ENCODE peak calls at places on chromosomes 12 and 14, in nine cellular contexts. W is left ventricle myocardium superior, N is cardiac fibroblast, O is tibial artery, B is lung, T is B cell, K is ovary, X is lower lobe of right lung, C is PC-3. I is an unnamed sample.

GRCh38 chr14:24329736-24330135 is 5.1 kb downstream of the ADCY4 start:
- DNase-seq in B (peak; percentile 62), W (peak; percentile 73), N (no peak), T (no peak), O (peak; percentile 57), K (no peak), C (no peak), X (peak; percentile 91), I (no peak)

GRCh38 chr14:99213101-99213500 is 58.9 kb downstream of the BCL11B start:
- DNase-seq in W (no peak), X (no peak), T (no peak), K (no peak), N (no peak), C (no peak), B (no peak), O (no peak), I (no peak)

GRCh38 chr14:102469261-102469660 is 40.3 kb downstream of the ANKRD9 start:
- DNase-seq in N (no peak), T (no peak), K (no peak), X (no peak), B (no peak), C (peak; percentile 74), O (no peak), W (no peak), I (no peak)

GRCh38 chr12:89733579-89734201 is 25.1 kb upstream of the ATP2B1 start:
- DNase-seq in W (no peak), T (no peak), B (no peak), X (no peak), C (peak; percentile 93), O (no peak), K (no peak), N (peak; percentile 95), I (no peak)

GRCh38 chr12:102043928-102044327 is 17.9 kb downstream of the WASHC3 start:
- DNase-seq in K (no peak), T (no peak), C (no peak), B (no peak), O (no peak), N (no peak), X (no peak), W (no peak), I (no peak)

GRCh38 chr12:64480148-64480547 is 28.2 kb downstream of the TBK1 start:
- DNase-seq in N (peak; percentile 43), B (no peak), T (no peak), X (no peak), C (no peak), O (no peak), W (no peak), K (no peak), I (no peak)

GRCh38 chr12:11838403-11838802 is 188.9 kb downstream of the ETV6 start:
- DNase-seq in B (no peak), C (no peak), N (no peak), T (no peak), W (no peak), K (no peak), X (no peak), O (peak; percentile 36), I (no peak)

GRCh38 chr14:55845963-55846851 is 266.2 kb downstream of the KTN1 start:
- DNase-seq in N (peak; percentile 37), C (no peak), B (no peak), W (no peak), K (no peak), X (no peak), T (no peak), O (no peak), I (no peak)

GRCh38 chr14:89621009-89621421 is 204.0 kb upstream of the FOXN3 start:
- DNase-seq in B (no peak), X (no peak), N (no peak), K (no peak), C (no peak), T (peak; percentile 45), O (no peak), W (no peak), I (no peak)

GRCh38 chr12:89492883-89493282 is 31.7 kb downstream of the GALNT4 start:
- DNase-seq in K (no peak), O (no peak), B (no peak), T (no peak), X (no peak), C (no peak), N (no peak), W (no peak), I (no peak)

GRCh38 chr12:19105468-19105867 is 24.1 kb upstream of the PLEKHA5 start:
- DNase-seq in K (no peak), C (no peak), N (no peak), O (no peak), T (no peak), B (peak; percentile 61), X (no peak), W (no peak), I (no peak)

GRCh38 chr14:87229131-87229530 is 763.9 kb downstream of the GALC start:
- DNase-seq in X (no peak), K (no peak), B (no peak), O (no peak), W (no peak), N (no peak), T (no peak), C (no peak), I (no peak)

GRCh38 chr14:57008534-57008933 is 198.3 kb upstream of the OTX2 start:
- DNase-seq in C (no peak), B (no peak), W (no peak), K (no peak), T (no peak), O (no peak), X (no peak), N (no peak), I (no peak)

GRCh38 chr12:123997033-123997822 is 24.2 kb downstream of the ZNF664 start:
- DNase-seq in B (no peak), K (no peak), X (no peak), O (no peak), W (no peak), T (no peak), C (no peak), N (no peak), I (no peak)

GRCh38 chr12:43637116-43637515 is 85.1 kb upstream of the ADAMTS20 start:
- DNase-seq in K (no peak), B (no peak), X (no peak), C (no peak), W (no peak), T (no peak), N (no peak), O (no peak), I (no peak)

GRCh38 chr14:62501021-62501750 is 544.1 kb downstream of the KCNH5 start:
- DNase-seq in O (no peak), T (no peak), X (no peak), W (no peak), B (no peak), K (no peak), C (no peak), N (peak; percentile 9), I (no peak)

GRCh38 chr12:21697829-21698630 is 40.4 kb upstream of the LDHB start:
- DNase-seq in B (no peak), X (no peak), O (no peak), N (peak; percentile 72), T (no peak), K (no peak), W (no peak), C (peak; percentile 44), I (no peak)

GRCh38 chr12:121715862-121716435 is 3.4 kb downstream of the TMEM120B start:
- DNase-seq in C (no peak), B (no peak), O (no peak), N (no peak), W (no peak), T (no peak), K (no peak), X (no peak), I (no peak)

GRCh38 chr12:113933201-113933786 is 32.8 kb downstream of the RBM19 start:
- DNase-seq in T (no peak), N (peak; percentile 70), B (no peak), O (peak; percentile 27), W (peak; percentile 45), K (peak; percentile 82), C (no peak), X (no peak), I (no peak)

GRCh38 chr12:94057262-94058151 is 90.9 kb upstream of the PLXNC1 start:
- DNase-seq in N (no peak), O (no peak), W (no peak), C (no peak), B (no peak), X (no peak), T (no peak), K (no peak), I (peak; percentile 5)

GRCh38 chr14:102229739-102230092 is 75.2 kb downstream of the MOK start:
- DNase-seq in T (no peak), B (no peak), O (no peak), N (no peak), W (no peak), K (no peak), X (no peak), C (no peak), I (no peak)

GRCh38 chr14:38279556-38279955 is 23.7 kb upstream of the CLEC14A start:
- DNase-seq in W (no peak), B (no peak), K (no peak), X (no peak), O (no peak), C (no peak), N (no peak), T (no peak), I (no peak)

GRCh38 chr12:17489452-17489851 is 600.5 kb downstream of the RERGL start:
- DNase-seq in O (no peak), C (no peak), T (no peak), X (no peak), K (no peak), W (no peak), N (no peak), B (no peak), I (no peak)

GRCh38 chr12:22518067-22518719 is 26.1 kb downstream of the C2CD5 start:
- DNase-seq in T (no peak), N (peak; percentile 55), X (no peak), B (peak; percentile 38), K (no peak), W (peak; percentile 45), C (peak; percentile 17), O (no peak), I (no peak)

GRCh38 chr12:15842106-15842505 is 40.1 kb upstream of the STRAP start:
- DNase-seq in O (no peak), B (no peak), K (no peak), C (peak; percentile 56), N (peak; percentile 96), W (no peak), T (no peak), X (no peak), I (no peak)

GRCh38 chr12:53728206-53728605 is 954 bp upstream of the CALCOCO1 start:
- DNase-seq in K (no peak), B (no peak), O (no peak), T (no peak), C (no peak), X (no peak), W (no peak), N (no peak), I (no peak)

GRCh38 chr12:115444336-115444735 is 760.4 kb upstream of the TBX3 start:
- DNase-seq in X (no peak), O (no peak), W (no peak), B (no peak), N (no peak), C (no peak), K (no peak), T (no peak), I (no peak)

GRCh38 chr14:87940894-87941293 is 52.1 kb downstream of the GALC start:
- DNase-seq in N (no peak), C (no peak), O (no peak), K (no peak), T (no peak), X (no peak), W (no peak), B (no peak), I (no peak)

GRCh38 chr12:6884539-6884938 is 11.4 kb upstream of the SPSB2 start:
- DNase-seq in W (no peak), N (no peak), K (no peak), B (no peak), C (no peak), O (no peak), X (no peak), T (no peak), I (no peak)

GRCh38 chr14:103522649-103523582 is at the start of gene CKB:
- DNase-seq in C (peak; percentile 65), N (peak; percentile 44), W (peak; percentile 89), K (peak; percentile 82), T (peak; percentile 73), X (peak; percentile 76), B (no peak), O (no peak), I (no peak)

GRCh38 chr12:51085757-51086156 is 2.4 kb upstream of the CSRNP2 start:
- DNase-seq in T (no peak), O (no peak), X (no peak), B (no peak), K (no peak), C (no peak), N (no peak), W (no peak), I (no peak)